ENCODE peak calls at places on chromosomes 11 and 22, in five cellular contexts. C is HepG2, R is A549, M is K562, D is GM12878. Q is an unnamed sample.

GRCh38 chr11:39365809-39366436 is 2093.5 kb downstream of the LRRC4C start:
- DNase-seq in C (no peak), R (peak), M (no peak), D (no peak), Q (no peak)

GRCh38 chr11:47924184-47924671 is 56.1 kb upstream of the PTPRJ start:
- DNase-seq in C (peak), R (peak), M (no peak), D (no peak), Q (no peak)

GRCh38 chr22:39519681-39520053 is 695 bp upstream of the ATF4 start:
- DNase-seq in C (peak), R (peak), M (peak), D (no peak), Q (peak)

GRCh38 chr11:86717817-86718501 is 45.5 kb upstream of the ME3 start:
- DNase-seq in C (no peak), R (peak), M (no peak), D (no peak), Q (no peak)

GRCh38 chr11:36699271-36699670 is 101.2 kb upstream of the RAG2 start:
- DNase-seq in C (no peak), R (no peak), M (no peak), D (no peak), Q (no peak)

GRCh38 chr11:18046116-18046777 is at the start of gene TPH1:
- DNase-seq in C (no peak), R (no peak), M (peak), D (no peak), Q (peak)

GRCh38 chr11:64379160-64379559 is 20.2 kb downstream of the RPS6KA4 start:
- DNase-seq in C (no peak), R (no peak), M (no peak), D (no peak), Q (no peak)

GRCh38 chr11:131038597-131038996 is 122.3 kb upstream of the SNX19 start:
- DNase-seq in C (no peak), R (peak), M (peak), D (no peak), Q (no peak)

GRCh38 chr11:19311306-19312030 is 70.7 kb upstream of the E2F8 start:
- DNase-seq in C (peak), R (peak), M (peak), D (peak), Q (peak)

GRCh38 chr11:77094841-77095365 is 7.7 kb upstream of the OMP start:
- DNase-seq in C (no peak), R (no peak), M (no peak), D (no peak), Q (no peak)

GRCh38 chr11:114280696-114281095 is 15.5 kb upstream of the NNMT start:
- DNase-seq in C (peak), R (peak), M (peak), D (no peak), Q (peak)

GRCh38 chr22:41178425-41178975 is 26.6 kb upstream of the L3MBTL2 start:
- DNase-seq in C (no peak), R (no peak), M (no peak), D (no peak), Q (no peak)

DNA sequence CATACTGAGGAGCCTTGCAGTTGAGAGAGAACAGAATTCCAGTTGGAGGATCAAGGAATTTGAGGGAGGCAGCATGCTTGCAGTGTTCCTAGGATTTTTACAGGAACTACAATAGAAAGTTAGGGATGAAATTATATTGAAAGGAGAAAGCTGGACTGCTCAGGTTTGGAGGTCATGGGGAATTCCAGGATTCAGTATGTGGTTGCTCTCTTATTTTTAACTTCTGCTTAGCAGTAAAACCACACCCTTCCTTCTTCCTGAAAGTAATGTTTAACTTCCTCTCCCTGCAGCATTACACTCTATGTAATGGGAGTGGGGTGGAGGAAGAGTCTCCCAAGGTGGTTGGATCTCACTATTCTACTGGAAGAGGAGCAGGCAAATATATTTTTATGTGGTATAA is 31.3 kb downstream of the CTNND1 start:
- DNase-seq in C (no peak), R (peak), M (no peak), D (no peak), Q (no peak)
- TF ChIP-seq ESRRA in C (no peak), R (no peak), M (no peak), D (no peak), Q (no peak)

DNA sequence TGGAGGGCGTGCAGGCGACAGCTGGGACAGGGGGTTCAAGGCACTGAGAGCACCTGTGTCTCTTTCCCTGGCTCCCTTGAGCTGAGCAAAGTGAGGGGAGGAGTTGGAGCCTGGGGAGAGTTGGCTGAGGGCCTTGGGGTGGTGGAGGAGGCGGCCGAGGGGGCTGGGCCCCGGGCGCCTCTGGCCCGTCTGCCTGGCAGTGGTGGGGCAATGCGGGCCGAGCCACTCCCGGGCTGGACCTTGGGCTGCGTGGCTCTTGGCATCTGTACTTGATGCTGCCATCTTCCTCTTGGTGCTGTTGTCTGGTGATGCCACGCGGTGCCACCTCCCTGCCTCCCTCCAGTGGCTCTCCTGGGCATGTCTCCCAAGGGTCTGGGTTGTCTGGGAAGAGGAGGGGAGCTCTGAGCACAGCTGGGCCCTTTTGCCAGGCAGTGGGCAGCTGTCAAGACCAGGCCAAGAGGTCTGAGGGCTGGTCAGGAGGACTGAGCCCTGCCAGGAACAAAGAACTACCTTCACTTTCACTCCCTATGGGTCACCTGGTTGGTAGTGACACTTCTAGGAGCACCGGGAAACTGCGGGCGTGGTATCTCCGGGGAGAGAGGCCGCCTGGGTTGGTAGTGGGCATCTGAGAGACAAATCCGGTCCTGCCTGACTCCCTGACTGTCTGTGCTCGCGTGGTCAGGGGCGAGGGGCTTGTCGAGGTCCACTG is 1.3 kb downstream of the GRIK4 start:
- DNase-seq in C (no peak), R (peak), M (no peak), D (no peak), Q (no peak)
- TF ChIP-seq ESRRA in C (no peak), R (no peak), M (no peak), D (no peak), Q (no peak)

GRCh38 chr22:23115369-23115768 is 26.4 kb downstream of the RSPH14 start:
- DNase-seq in C (no peak), R (no peak), M (no peak), D (no peak), Q (no peak)

GRCh38 chr22:23112472-23113012 is 29.2 kb downstream of the RSPH14 start:
- DNase-seq in C (no peak), R (no peak), M (no peak), D (no peak), Q (no peak)

GRCh38 chr22:23114721-23115020 is 27.1 kb downstream of the RSPH14 start:
- DNase-seq in C (no peak), R (no peak), M (no peak), D (no peak), Q (no peak)

GRCh38 chr22:23113067-23113846 is 28.5 kb downstream of the RSPH14 start:
- DNase-seq in C (no peak), R (no peak), M (peak), D (no peak), Q (no peak)

DNA sequence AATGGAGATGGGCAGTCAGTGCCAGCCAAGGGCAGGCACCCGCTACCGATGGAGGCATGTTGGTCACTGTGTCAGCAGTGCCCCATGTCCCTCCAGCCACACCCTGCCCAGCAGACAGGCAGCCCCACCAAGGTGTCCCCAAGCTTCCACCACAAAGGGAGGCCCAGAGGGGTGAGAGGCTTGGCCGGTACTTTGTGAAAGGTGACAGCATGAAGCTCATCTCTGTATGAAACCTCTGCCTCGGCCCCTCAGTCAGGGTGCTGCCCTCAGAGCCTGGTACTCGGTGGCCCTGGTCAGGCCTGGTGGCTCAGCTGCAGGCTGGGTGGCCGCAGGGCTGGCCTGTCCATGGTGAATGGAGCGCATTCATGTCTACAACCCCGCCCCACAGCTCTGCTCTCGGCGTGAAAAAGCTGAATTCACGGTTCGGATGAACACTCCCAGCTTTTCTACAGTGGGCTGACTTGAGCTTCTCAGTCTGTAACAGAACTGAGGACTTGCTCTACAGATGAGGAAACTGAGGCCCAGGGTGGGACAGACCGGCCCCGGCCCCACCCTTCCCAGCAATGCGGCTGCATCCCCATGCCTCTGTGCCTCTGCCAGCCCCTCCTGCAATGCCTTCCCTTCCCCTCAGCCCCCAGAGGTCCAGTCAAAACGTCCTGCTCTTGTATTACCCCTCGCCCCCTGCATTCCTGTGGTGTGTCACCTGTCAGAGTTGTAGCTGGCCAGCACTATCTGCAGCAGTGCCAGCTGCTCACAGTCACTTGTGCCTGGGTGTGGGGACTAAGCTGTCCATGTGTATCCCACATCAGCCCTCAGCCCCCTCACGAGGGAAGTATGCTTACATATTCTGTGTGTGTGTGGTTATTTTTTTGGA is 27.7 kb downstream of the RSPH14 start:
- DNase-seq in C (no peak), R (no peak), M (peak), D (no peak), Q (no peak)
- TF ChIP-seq ESRRA in C (no peak), R (no peak), M (no peak), D (no peak), Q (no peak)

DNA sequence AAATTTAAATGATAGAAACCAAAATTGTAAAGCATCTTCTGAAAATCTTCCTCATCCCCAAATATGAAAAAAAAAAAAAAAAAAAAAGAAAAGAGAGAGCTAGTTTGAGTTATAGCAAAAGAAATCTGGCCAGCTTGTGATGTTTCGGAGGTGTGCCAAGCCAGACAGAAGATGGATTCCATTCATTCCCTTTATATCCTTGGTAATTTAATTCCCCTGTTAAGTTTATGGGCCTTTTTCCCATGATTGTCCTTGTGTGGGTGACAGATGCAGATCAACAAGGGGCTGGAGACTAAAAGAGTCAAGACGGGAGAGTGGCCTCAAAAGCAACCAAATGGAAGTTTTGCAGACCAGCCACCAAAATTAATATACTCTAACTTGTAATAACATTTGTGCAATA is 47.6 kb upstream of the PARVA start:
- DNase-seq in C (no peak), R (no peak), M (no peak), D (no peak), Q (no peak)
- TF ChIP-seq ESRRA in C (no peak), R (no peak), M (no peak), D (no peak), Q (no peak)

DNA sequence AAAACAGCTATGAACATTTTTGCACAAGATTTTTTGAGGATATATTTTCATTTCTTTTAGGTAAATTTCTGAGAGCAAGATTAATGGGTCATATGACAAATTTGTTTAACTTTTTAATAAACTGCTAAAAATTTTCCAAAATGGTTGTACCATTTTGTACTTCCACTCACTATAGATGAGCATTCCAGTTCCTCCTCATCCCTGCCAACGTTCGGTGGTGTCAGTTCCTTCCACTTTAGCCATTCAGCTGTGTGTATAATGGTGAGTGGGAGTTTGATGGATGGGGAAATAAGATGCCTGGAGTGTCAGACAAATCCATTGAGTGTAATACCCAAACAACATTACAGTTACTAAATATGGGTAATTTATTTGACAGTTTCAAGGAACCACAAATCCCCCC is 49.7 kb downstream of the MIAT start:
- DNase-seq in C (no peak), R (peak), M (no peak), D (no peak), Q (no peak)
- TF ChIP-seq ESRRA in C (no peak), R (no peak), M (no peak), D (no peak), Q (no peak)